ENCODE peak calls at places on chromosomes 16 and 17, in six cellular contexts. One of them, this sample, is unnamed.
A peak's percentile ranks its signal among the peaks of the same experiment; 100 is the strongest.

GRCh38 chr17:2084766-2085647 is 30.1 kb downstream of the HIC1 start:
- DNase-seq in right atrium auricular region: no peak
- DNase-seq in stimulated activated CD4-positive, alpha-beta T cell treated with anti-CD3 and anti-CD28 coated beads, Interleukin-4, amount 100 ng/mL, for 24 hours: no peak
- DNase-seq in activated CD4-positive, alpha-beta T cell treated with anti-CD3 and anti-CD28 coated beads, Interleukin-2, amount 10 ng/mL, durations not matched to agents 7 days and 5 days: no peak
- DNase-seq in A549: no peak
- DNase-seq in activated naive CD4-positive, alpha-beta T cell treated with Interleukin-2 at 50 U/mL for 16 hours: no peak
- DNase-seq in this sample: no peak

GRCh38 chr17:57517519-57518342 is 227.4 kb downstream of the CCDC182 start:
- DNase-seq in activated CD4-positive, alpha-beta T cell treated with anti-CD3 and anti-CD28 coated beads, Interleukin-2, amount 10 ng/mL, durations not matched to agents 7 days and 5 days: no peak
- DNase-seq in activated naive CD4-positive, alpha-beta T cell treated with Interleukin-2 at 50 U/mL for 16 hours: no peak
- DNase-seq in A549: no peak
- DNase-seq in stimulated activated CD4-positive, alpha-beta T cell treated with anti-CD3 and anti-CD28 coated beads, Interleukin-4, amount 100 ng/mL, for 24 hours: no peak
- DNase-seq in right atrium auricular region: no peak
- DNase-seq in this sample: no peak

GRCh38 chr16:14347706-14348105 is 276.6 kb downstream of the MRTFB start:
- DNase-seq in stimulated activated CD4-positive, alpha-beta T cell treated with anti-CD3 and anti-CD28 coated beads, Interleukin-4, amount 100 ng/mL, for 24 hours: no peak
- DNase-seq in right atrium auricular region: no peak
- DNase-seq in activated naive CD4-positive, alpha-beta T cell treated with Interleukin-2 at 50 U/mL for 16 hours: no peak
- DNase-seq in A549: no peak
- DNase-seq in activated CD4-positive, alpha-beta T cell treated with anti-CD3 and anti-CD28 coated beads, Interleukin-2, amount 10 ng/mL, durations not matched to agents 7 days and 5 days: no peak
- DNase-seq in this sample: no peak

GRCh38 chr17:79064026-79064425 is 10.6 kb upstream of the ENGASE start:
- DNase-seq in activated CD4-positive, alpha-beta T cell treated with anti-CD3 and anti-CD28 coated beads, Interleukin-2, amount 10 ng/mL, durations not matched to agents 7 days and 5 days: no peak
- DNase-seq in stimulated activated CD4-positive, alpha-beta T cell treated with anti-CD3 and anti-CD28 coated beads, Interleukin-4, amount 100 ng/mL, for 24 hours: no peak
- DNase-seq in A549: no peak
- DNase-seq in right atrium auricular region: no peak
- DNase-seq in activated naive CD4-positive, alpha-beta T cell treated with Interleukin-2 at 50 U/mL for 16 hours: no peak
- DNase-seq in this sample: no peak

GRCh38 chr17:10683853-10684252 is 13.5 kb downstream of the SCO1 start:
- DNase-seq in activated CD4-positive, alpha-beta T cell treated with anti-CD3 and anti-CD28 coated beads, Interleukin-2, amount 10 ng/mL, durations not matched to agents 7 days and 5 days: no peak
- DNase-seq in stimulated activated CD4-positive, alpha-beta T cell treated with anti-CD3 and anti-CD28 coated beads, Interleukin-4, amount 100 ng/mL, for 24 hours: no peak
- DNase-seq in A549: peak; percentile 21
- DNase-seq in right atrium auricular region: no peak
- DNase-seq in activated naive CD4-positive, alpha-beta T cell treated with Interleukin-2 at 50 U/mL for 16 hours: no peak
- DNase-seq in this sample: peak; percentile 63

GRCh38 chr17:43338886-43339516 is 59.8 kb upstream of the ARL4D start:
- DNase-seq in stimulated activated CD4-positive, alpha-beta T cell treated with anti-CD3 and anti-CD28 coated beads, Interleukin-4, amount 100 ng/mL, for 24 hours: peak; percentile 74
- DNase-seq in activated CD4-positive, alpha-beta T cell treated with anti-CD3 and anti-CD28 coated beads, Interleukin-2, amount 10 ng/mL, durations not matched to agents 7 days and 5 days: peak; percentile 71
- DNase-seq in A549: no peak
- DNase-seq in activated naive CD4-positive, alpha-beta T cell treated with Interleukin-2 at 50 U/mL for 16 hours: peak; percentile 70
- DNase-seq in right atrium auricular region: peak; percentile 79
- DNase-seq in this sample: peak; percentile 80

GRCh38 chr16:20353379-20353778 is 864 bp upstream of the UMOD start:
- DNase-seq in right atrium auricular region: no peak
- DNase-seq in A549: no peak
- DNase-seq in stimulated activated CD4-positive, alpha-beta T cell treated with anti-CD3 and anti-CD28 coated beads, Interleukin-4, amount 100 ng/mL, for 24 hours: no peak
- DNase-seq in activated CD4-positive, alpha-beta T cell treated with anti-CD3 and anti-CD28 coated beads, Interleukin-2, amount 10 ng/mL, durations not matched to agents 7 days and 5 days: no peak
- DNase-seq in activated naive CD4-positive, alpha-beta T cell treated with Interleukin-2 at 50 U/mL for 16 hours: no peak
- DNase-seq in this sample: no peak

GRCh38 chr17:42270175-42270545 is 6.0 kb downstream of the STAT5B start:
- DNase-seq in stimulated activated CD4-positive, alpha-beta T cell treated with anti-CD3 and anti-CD28 coated beads, Interleukin-4, amount 100 ng/mL, for 24 hours: no peak
- DNase-seq in activated naive CD4-positive, alpha-beta T cell treated with Interleukin-2 at 50 U/mL for 16 hours: no peak
- DNase-seq in A549: no peak
- DNase-seq in activated CD4-positive, alpha-beta T cell treated with anti-CD3 and anti-CD28 coated beads, Interleukin-2, amount 10 ng/mL, durations not matched to agents 7 days and 5 days: no peak
- DNase-seq in right atrium auricular region: no peak
- DNase-seq in this sample: no peak

GRCh38 chr17:58415371-58416055 is 1.8 kb downstream of the RNF43 start:
- DNase-seq in activated naive CD4-positive, alpha-beta T cell treated with Interleukin-2 at 50 U/mL for 16 hours: no peak
- DNase-seq in activated CD4-positive, alpha-beta T cell treated with anti-CD3 and anti-CD28 coated beads, Interleukin-2, amount 10 ng/mL, durations not matched to agents 7 days and 5 days: no peak
- DNase-seq in stimulated activated CD4-positive, alpha-beta T cell treated with anti-CD3 and anti-CD28 coated beads, Interleukin-4, amount 100 ng/mL, for 24 hours: no peak
- DNase-seq in A549: peak; percentile 38
- DNase-seq in right atrium auricular region: no peak
- DNase-seq in this sample: no peak

GRCh38 chr17:79904865-79905264 is 65.6 kb upstream of the CBX4 start:
- DNase-seq in stimulated activated CD4-positive, alpha-beta T cell treated with anti-CD3 and anti-CD28 coated beads, Interleukin-4, amount 100 ng/mL, for 24 hours: no peak
- DNase-seq in activated CD4-positive, alpha-beta T cell treated with anti-CD3 and anti-CD28 coated beads, Interleukin-2, amount 10 ng/mL, durations not matched to agents 7 days and 5 days: no peak
- DNase-seq in right atrium auricular region: no peak
- DNase-seq in A549: no peak
- DNase-seq in activated naive CD4-positive, alpha-beta T cell treated with Interleukin-2 at 50 U/mL for 16 hours: no peak
- DNase-seq in this sample: no peak

GRCh38 chr17:73197141-73197540 is 4.3 kb downstream of the COG1 start:
- DNase-seq in A549: no peak
- DNase-seq in activated naive CD4-positive, alpha-beta T cell treated with Interleukin-2 at 50 U/mL for 16 hours: no peak
- DNase-seq in stimulated activated CD4-positive, alpha-beta T cell treated with anti-CD3 and anti-CD28 coated beads, Interleukin-4, amount 100 ng/mL, for 24 hours: no peak
- DNase-seq in activated CD4-positive, alpha-beta T cell treated with anti-CD3 and anti-CD28 coated beads, Interleukin-2, amount 10 ng/mL, durations not matched to agents 7 days and 5 days: no peak
- DNase-seq in right atrium auricular region: no peak
- DNase-seq in this sample: no peak

GRCh38 chr17:78315355-78316114 is 44.3 kb downstream of the SOCS3 start:
- DNase-seq in stimulated activated CD4-positive, alpha-beta T cell treated with anti-CD3 and anti-CD28 coated beads, Interleukin-4, amount 100 ng/mL, for 24 hours: peak; percentile 68
- DNase-seq in activated naive CD4-positive, alpha-beta T cell treated with Interleukin-2 at 50 U/mL for 16 hours: peak; percentile 67
- DNase-seq in activated CD4-positive, alpha-beta T cell treated with anti-CD3 and anti-CD28 coated beads, Interleukin-2, amount 10 ng/mL, durations not matched to agents 7 days and 5 days: peak; percentile 44
- DNase-seq in A549: peak; percentile 99
- DNase-seq in right atrium auricular region: peak; percentile 94
- DNase-seq in this sample: peak; percentile 88

GRCh38 chr17:45784293-45784582 is at the start of gene CRHR1:
- DNase-seq in right atrium auricular region: no peak
- DNase-seq in A549: peak; percentile 42
- DNase-seq in activated naive CD4-positive, alpha-beta T cell treated with Interleukin-2 at 50 U/mL for 16 hours: no peak
- DNase-seq in activated CD4-positive, alpha-beta T cell treated with anti-CD3 and anti-CD28 coated beads, Interleukin-2, amount 10 ng/mL, durations not matched to agents 7 days and 5 days: no peak
- DNase-seq in stimulated activated CD4-positive, alpha-beta T cell treated with anti-CD3 and anti-CD28 coated beads, Interleukin-4, amount 100 ng/mL, for 24 hours: no peak
- DNase-seq in this sample: no peak

GRCh38 chr17:67139784-67140665 is 95.7 kb downstream of the CACNG1 start:
- DNase-seq in activated naive CD4-positive, alpha-beta T cell treated with Interleukin-2 at 50 U/mL for 16 hours: no peak
- DNase-seq in right atrium auricular region: no peak
- DNase-seq in activated CD4-positive, alpha-beta T cell treated with anti-CD3 and anti-CD28 coated beads, Interleukin-2, amount 10 ng/mL, durations not matched to agents 7 days and 5 days: no peak
- DNase-seq in A549: no peak
- DNase-seq in stimulated activated CD4-positive, alpha-beta T cell treated with anti-CD3 and anti-CD28 coated beads, Interleukin-4, amount 100 ng/mL, for 24 hours: no peak
- DNase-seq in this sample: no peak

GRCh38 chr17:81511800-81512559 is 619 bp downstream of the ACTG1 start:
- DNase-seq in stimulated activated CD4-positive, alpha-beta T cell treated with anti-CD3 and anti-CD28 coated beads, Interleukin-4, amount 100 ng/mL, for 24 hours: peak; percentile 47
- DNase-seq in right atrium auricular region: no peak
- DNase-seq in A549: no peak
- DNase-seq in activated naive CD4-positive, alpha-beta T cell treated with Interleukin-2 at 50 U/mL for 16 hours: peak; percentile 40
- DNase-seq in activated CD4-positive, alpha-beta T cell treated with anti-CD3 and anti-CD28 coated beads, Interleukin-2, amount 10 ng/mL, durations not matched to agents 7 days and 5 days: peak; percentile 47
- DNase-seq in this sample: peak; percentile 48

GRCh38 chr16:35310999-35311398 is 1851.6 kb downstream of the TP53TG3F start:
- DNase-seq in right atrium auricular region: no peak
- DNase-seq in activated naive CD4-positive, alpha-beta T cell treated with Interleukin-2 at 50 U/mL for 16 hours: no peak
- DNase-seq in stimulated activated CD4-positive, alpha-beta T cell treated with anti-CD3 and anti-CD28 coated beads, Interleukin-4, amount 100 ng/mL, for 24 hours: no peak
- DNase-seq in A549: no peak
- DNase-seq in activated CD4-positive, alpha-beta T cell treated with anti-CD3 and anti-CD28 coated beads, Interleukin-2, amount 10 ng/mL, durations not matched to agents 7 days and 5 days: no peak
- DNase-seq in this sample: no peak

GRCh38 chr16:59545666-59546065 is 811.5 kb upstream of the GOT2 start:
- DNase-seq in activated CD4-positive, alpha-beta T cell treated with anti-CD3 and anti-CD28 coated beads, Interleukin-2, amount 10 ng/mL, durations not matched to agents 7 days and 5 days: no peak
- DNase-seq in right atrium auricular region: no peak
- DNase-seq in A549: no peak
- DNase-seq in activated naive CD4-positive, alpha-beta T cell treated with Interleukin-2 at 50 U/mL for 16 hours: no peak
- DNase-seq in stimulated activated CD4-positive, alpha-beta T cell treated with anti-CD3 and anti-CD28 coated beads, Interleukin-4, amount 100 ng/mL, for 24 hours: no peak
- DNase-seq in this sample: no peak

GRCh38 chr16:51989637-51990230 is 557.2 kb downstream of the TOX3 start:
- DNase-seq in activated naive CD4-positive, alpha-beta T cell treated with Interleukin-2 at 50 U/mL for 16 hours: no peak
- DNase-seq in activated CD4-positive, alpha-beta T cell treated with anti-CD3 and anti-CD28 coated beads, Interleukin-2, amount 10 ng/mL, durations not matched to agents 7 days and 5 days: no peak
- DNase-seq in stimulated activated CD4-positive, alpha-beta T cell treated with anti-CD3 and anti-CD28 coated beads, Interleukin-4, amount 100 ng/mL, for 24 hours: no peak
- DNase-seq in right atrium auricular region: no peak
- DNase-seq in A549: no peak
- DNase-seq in this sample: no peak